ENCODE peak calls at places on chromosomes 12 and 14, in six cellular contexts. U, R, J, B, Y and E are unnamed samples.

GRCh38 chr12:77190022-77190421 is 124.7 kb upstream of the E2F7 start:
- DNase-seq in R (no peak), J (no peak), B (no peak), U (peak; percentile 57), Y (no peak), E (no peak)

GRCh38 chr12:69071091-69071370 is 138.1 kb upstream of the CPM start:
- DNase-seq in R (no peak), Y (no peak), B (no peak), U (no peak), J (no peak), E (no peak)

GRCh38 chr14:71374989-71375388 is 467.7 kb downstream of the PCNX1 start:
- DNase-seq in R (no peak), Y (no peak), U (no peak), B (no peak), J (no peak), E (no peak)

GRCh38 chr14:105473677-105474477 is 744 bp upstream of the CRIP2 start:
- DNase-seq in J (peak; percentile 98), R (peak; percentile 98), Y (peak; percentile 93), U (peak; percentile 78), B (peak; percentile 98), E (peak; percentile 92)

GRCh38 chr14:105330491-105330895 is 15.9 kb downstream of the PACS2 start:
- DNase-seq in R (no peak), Y (peak; percentile 46), B (no peak), J (no peak), U (peak; percentile 50), E (no peak)

GRCh38 chr12:503111-503761 is 43.5 kb downstream of the B4GALNT3 start:
- DNase-seq in R (no peak), U (peak; percentile 94), J (no peak), B (peak; percentile 76), Y (peak; percentile 90), E (peak; percentile 38)

GRCh38 chr12:112939761-112940357 is 1.6 kb downstream of the OAS3 start:
- DNase-seq in J (no peak), B (no peak), U (no peak), R (no peak), Y (no peak), E (no peak)

GRCh38 chr14:73227812-73228781 is 9.2 kb upstream of the PAPLN start:
- DNase-seq in U (peak; percentile 82), B (no peak), Y (peak; percentile 64), R (peak; percentile 61), J (no peak), E (no peak)

GRCh38 chr14:77310041-77310440 is 10.6 kb downstream of the POMT2 start:
- DNase-seq in J (no peak), Y (no peak), U (no peak), R (no peak), B (no peak), E (no peak)

GRCh38 chr12:44876554-44877275 is 600 bp upstream of the NELL2 start:
- DNase-seq in J (no peak), R (no peak), Y (no peak), B (peak; percentile 86), U (peak; percentile 29), E (peak; percentile 20)

GRCh38 chr14:103529383-103530365 is 678 bp downstream of the TRMT61A start:
- DNase-seq in J (no peak), R (no peak), Y (no peak), B (no peak), U (no peak), E (peak; percentile 44)

GRCh38 chr12:203462-204260 is 10.3 kb downstream of the SLC6A12 start:
- DNase-seq in Y (no peak), J (no peak), B (peak; percentile 75), U (no peak), R (no peak), E (peak; percentile 60)

GRCh38 chr14:57533214-57533613 is 39.6 kb upstream of the CCDC198 start:
- DNase-seq in U (no peak), B (no peak), Y (no peak), J (no peak), R (no peak), E (no peak)

GRCh38 chr12:57237952-57238853 is 8.7 kb downstream of the SHMT2 start:
- DNase-seq in J (no peak), B (no peak), U (no peak), R (no peak), Y (no peak), E (no peak)
- H3K27ac ChIP-seq in J (no peak overlapping the region), B (no peak overlapping the region), U (no peak overlapping the region), R (peak overlapping the region; percentile 59), Y (peak overlapping the region; percentile 71), E (no peak overlapping the region)

GRCh38 chr14:22668863-22669262 is 24.7 kb upstream of the OR6J1 start:
- DNase-seq in B (no peak), Y (no peak), U (no peak), J (no peak), R (no peak), E (no peak)
- H3K27ac ChIP-seq in B (no peak overlapping the region), Y (no peak overlapping the region), U (no peak overlapping the region), J (no peak overlapping the region), R (no peak overlapping the region), E (no peak overlapping the region)

GRCh38 chr12:122123051-122123760 is 44.6 kb downstream of the MLXIP start:
- DNase-seq in R (peak; percentile 64), J (peak; percentile 40), U (peak; percentile 65), Y (peak; percentile 71), B (peak; percentile 78), E (peak; percentile 60)
- H3K27ac ChIP-seq in R (no peak overlapping the region), J (no peak overlapping the region), U (no peak overlapping the region), Y (peak overlapping the region; percentile 53), B (no peak overlapping the region), E (no peak overlapping the region)

GRCh38 chr12:80188566-80188965 is 89.2 kb downstream of the OTOGL start:
- DNase-seq in J (no peak), R (no peak), B (no peak), Y (no peak), U (no peak), E (no peak)

GRCh38 chr12:80190001-80190400 is 90.7 kb downstream of the OTOGL start:
- DNase-seq in Y (no peak), J (no peak), B (no peak), R (no peak), U (no peak), E (no peak)

GRCh38 chr12:80189241-80189640 is 89.9 kb downstream of the OTOGL start:
- DNase-seq in R (no peak), Y (no peak), B (no peak), U (no peak), J (no peak), E (no peak)

GRCh38 chr12:80186727-80187217 is 87.4 kb downstream of the OTOGL start:
- DNase-seq in J (peak; percentile 23), B (peak; percentile 83), R (peak; percentile 63), Y (peak; percentile 76), U (peak; percentile 82), E (peak; percentile 49)

GRCh38 chr12:80187660-80188090 is 88.3 kb downstream of the OTOGL start:
- DNase-seq in B (peak; percentile 78), U (no peak), R (peak; percentile 70), J (no peak), Y (no peak), E (no peak)
- H3K27ac ChIP-seq in B (peak overlapping the region; percentile 88), U (peak overlapping the region; percentile 29), R (peak overlapping the region; percentile 85), J (peak overlapping the region; percentile 68), Y (no peak overlapping the region), E (no peak overlapping the region)

DNA sequence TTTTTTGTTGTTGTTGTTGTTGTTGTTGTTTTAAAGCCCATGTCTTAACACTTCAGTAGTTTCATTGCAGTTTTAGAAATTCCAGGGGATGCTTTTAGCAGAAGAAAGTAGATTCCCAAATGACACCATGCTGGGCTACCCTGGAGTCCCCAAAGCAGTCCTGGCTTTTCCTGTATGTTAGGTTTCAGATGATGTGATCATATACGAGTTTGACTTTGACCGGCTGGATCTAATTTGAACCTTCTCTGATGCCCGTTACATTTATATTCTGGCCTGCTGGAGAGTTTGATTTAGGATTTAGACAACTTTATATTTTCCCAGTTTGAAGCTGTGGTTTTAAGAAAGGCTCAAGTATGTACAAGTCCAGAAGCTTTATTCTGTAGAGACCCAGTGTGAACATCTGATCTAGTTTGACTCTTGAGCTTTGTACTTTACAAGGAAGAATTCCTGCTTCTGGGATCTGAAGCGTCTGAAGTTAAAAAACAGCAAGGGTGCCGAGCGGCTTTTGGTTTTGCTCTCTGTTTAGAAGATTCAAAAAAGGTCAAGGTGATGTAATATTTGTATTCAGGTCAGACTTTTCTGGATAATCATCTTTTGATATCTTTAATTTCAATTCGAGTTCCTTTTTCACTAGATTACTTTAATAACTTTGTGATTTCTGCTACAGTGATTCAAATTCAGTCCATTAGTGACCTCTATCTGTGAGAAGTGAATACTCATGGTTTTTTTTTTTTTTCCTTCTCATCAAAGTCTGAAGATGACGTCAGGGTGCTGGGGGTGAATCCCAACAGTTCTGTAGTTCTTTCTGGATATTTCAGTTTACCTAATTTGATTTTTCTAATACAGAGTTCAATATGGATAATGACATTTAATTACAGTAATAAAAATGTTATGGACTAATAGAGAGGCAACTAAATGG is 6.2 kb downstream of the FLRT2 start:
- DNase-seq in R (no peak), U (peak; percentile 56), J (no peak), B (no peak), Y (peak; percentile 56), E (no peak)
- H3K27ac ChIP-seq in R (no peak overlapping the region), U (peak overlapping the region; percentile 32), J (no peak overlapping the region), B (no peak overlapping the region), Y (no peak overlapping the region), E (no peak overlapping the region)

GRCh38 chr12:51128905-51129304 is 44.0 kb downstream of the TFCP2 start:
- DNase-seq in B (no peak), J (no peak), U (no peak), R (no peak), Y (no peak), E (no peak)
- H3K27ac ChIP-seq in B (no peak overlapping the region), J (no peak overlapping the region), U (no peak overlapping the region), R (no peak overlapping the region), Y (peak overlapping the region; percentile 44), E (no peak overlapping the region)

GRCh38 chr12:70637286-70637685 is at the start of gene PTPRB:
- DNase-seq in B (no peak), Y (no peak), R (no peak), J (no peak), U (no peak), E (no peak)
- H3K27ac ChIP-seq in B (no peak within 1 kb of the TSS), Y (no peak within 1 kb of the TSS), R (peak within 1 kb of the TSS; percentile 82), J (no peak within 1 kb of the TSS), U (no peak within 1 kb of the TSS), E (no peak within 1 kb of the TSS)

DNA sequence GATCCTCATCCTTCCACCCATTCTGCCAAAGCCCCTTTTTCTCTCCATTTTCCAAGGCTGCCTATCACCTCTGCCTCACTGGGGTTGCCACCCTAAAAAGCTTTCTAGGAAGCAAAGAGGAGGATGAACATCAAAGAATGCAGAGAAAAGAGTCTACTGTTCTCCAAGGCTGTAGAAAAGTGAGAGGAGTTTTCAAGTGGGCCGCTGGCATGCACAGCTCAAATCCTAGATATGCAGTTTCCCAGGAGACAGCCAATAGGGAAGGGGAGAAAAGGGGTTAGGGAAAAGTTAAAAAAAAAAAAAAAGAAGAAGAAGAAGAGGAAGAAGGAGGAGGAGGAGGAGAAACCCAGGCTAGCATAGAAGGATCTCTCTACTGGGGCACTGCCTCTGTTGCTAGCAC is 650 bp downstream of the BATF start:
- DNase-seq in R (no peak), Y (no peak), U (no peak), B (no peak), J (no peak), E (no peak)
- H3K27ac ChIP-seq in R (no peak overlapping the region), Y (no peak overlapping the region), U (no peak overlapping the region), B (no peak overlapping the region), J (no peak overlapping the region), E (no peak overlapping the region)